ENCODE peak calls at places on chromosomes 16 and 17, in five cellular contexts. P, D, S, N and X are unnamed samples.

GRCh38 chr17:45229681-45230409 is 8.2 kb downstream of the FMNL1 start:
- DNase-seq in P (no peak), D (no peak), S (no peak), N (no peak), X (no peak)

GRCh38 chr16:49473131-49473530 is 99.5 kb downstream of the C16orf78 start:
- DNase-seq in P (no peak), D (peak), S (no peak), N (no peak), X (no peak)

GRCh38 chr16:14360326-14361037 is 269.6 kb downstream of the PARN start:
- DNase-seq in P (no peak), D (no peak), S (no peak), N (no peak), X (no peak)

GRCh38 chr16:2361129-2361528 is 20.6 kb upstream of the ABCA3 start:
- DNase-seq in P (no peak), D (no peak), S (no peak), N (no peak), X (no peak)

GRCh38 chr17:49514374-49514738 is 19.3 kb downstream of the NGFR start:
- DNase-seq in P (peak), D (no peak), S (no peak), N (no peak), X (no peak)

GRCh38 chr17:73956169-73956568 is 247.3 kb upstream of the RPL38 start:
- DNase-seq in P (no peak), D (no peak), S (no peak), N (no peak), X (no peak)

GRCh38 chr17:549197-550040 is 165.2 kb downstream of the VPS53 start:
- DNase-seq in P (no peak), D (no peak), S (no peak), N (no peak), X (no peak)

GRCh38 chr17:29176500-29177351 is 3.5 kb downstream of the MYO18A start:
- DNase-seq in P (peak), D (no peak), S (peak), N (peak), X (no peak)

GRCh38 chr17:82831041-82831817 is 8.6 kb downstream of the ZNF750 start:
- DNase-seq in P (no peak), D (no peak), S (no peak), N (no peak), X (no peak)

GRCh38 chr17:2050246-2050866 is 4.5 kb upstream of the HIC1 start:
- DNase-seq in P (peak), D (no peak), S (no peak), N (peak), X (no peak)